ENCODE peak calls at places on chromosomes 13 and 19, in seven cellular contexts. One of them, this sample, is unnamed.

GRCh38 chr19:17553256-17553655 is 2.2 kb upstream of the COLGALT1 start:
- DNase-seq in astrocyte of the spinal cord: peak
- DNase-seq in tibial nerve: peak
- DNase-seq in left lung: peak
- DNase-seq in choroid plexus epithelial cell: peak
- DNase-seq in ACHN: no peak
- DNase-seq in germinal center: no peak
- DNase-seq in this sample: peak

GRCh38 chr13:32068255-32068654 is 36.7 kb downstream of the FRY start:
- DNase-seq in left lung: no peak
- DNase-seq in ACHN: no peak
- DNase-seq in germinal center: no peak
- DNase-seq in choroid plexus epithelial cell: no peak
- DNase-seq in astrocyte of the spinal cord: no peak
- DNase-seq in tibial nerve: no peak
- DNase-seq in this sample: no peak

GRCh38 chr19:46913198-46913851 is 52.5 kb downstream of the ARHGAP35 start:
- DNase-seq in tibial nerve: no peak
- DNase-seq in astrocyte of the spinal cord: no peak
- DNase-seq in choroid plexus epithelial cell: no peak
- DNase-seq in germinal center: no peak
- DNase-seq in ACHN: no peak
- DNase-seq in left lung: no peak
- DNase-seq in this sample: no peak

GRCh38 chr19:35901854-35902661 is at the start of gene HCST:
- DNase-seq in choroid plexus epithelial cell: no peak
- DNase-seq in ACHN: no peak
- DNase-seq in germinal center: peak
- DNase-seq in left lung: peak
- DNase-seq in astrocyte of the spinal cord: peak
- DNase-seq in tibial nerve: no peak
- DNase-seq in this sample: no peak

GRCh38 chr13:110236431-110236830 is 70.5 kb downstream of the COL4A1 start:
- DNase-seq in astrocyte of the spinal cord: no peak
- DNase-seq in ACHN: no peak
- DNase-seq in left lung: no peak
- DNase-seq in tibial nerve: no peak
- DNase-seq in choroid plexus epithelial cell: no peak
- DNase-seq in germinal center: no peak
- DNase-seq in this sample: no peak

GRCh38 chr13:50910483-50910805 is 853 bp downstream of the RNASEH2B start:
- DNase-seq in tibial nerve: peak
- DNase-seq in left lung: no peak
- DNase-seq in germinal center: peak
- DNase-seq in ACHN: peak
- DNase-seq in astrocyte of the spinal cord: peak
- DNase-seq in choroid plexus epithelial cell: peak
- DNase-seq in this sample: no peak

GRCh38 chr13:83197316-83197715 is 685.0 kb downstream of the SLITRK1 start:
- DNase-seq in astrocyte of the spinal cord: no peak
- DNase-seq in ACHN: no peak
- DNase-seq in choroid plexus epithelial cell: no peak
- DNase-seq in tibial nerve: no peak
- DNase-seq in germinal center: no peak
- DNase-seq in left lung: no peak
- DNase-seq in this sample: no peak

GRCh38 chr19:47215581-47215980 is 15.4 kb downstream of the BBC3 start:
- DNase-seq in tibial nerve: no peak
- DNase-seq in left lung: no peak
- DNase-seq in astrocyte of the spinal cord: no peak
- DNase-seq in ACHN: no peak
- DNase-seq in germinal center: no peak
- DNase-seq in choroid plexus epithelial cell: no peak
- DNase-seq in this sample: no peak

GRCh38 chr19:49407482-49408015 is 15.7 kb downstream of the PTH2 start:
- DNase-seq in germinal center: no peak
- DNase-seq in ACHN: no peak
- DNase-seq in astrocyte of the spinal cord: no peak
- DNase-seq in choroid plexus epithelial cell: no peak
- DNase-seq in tibial nerve: no peak
- DNase-seq in left lung: no peak
- DNase-seq in this sample: no peak

GRCh38 chr13:76454991-76455390 is 431.2 kb downstream of the KCTD12 start:
- DNase-seq in tibial nerve: no peak
- DNase-seq in choroid plexus epithelial cell: no peak
- DNase-seq in astrocyte of the spinal cord: no peak
- DNase-seq in ACHN: no peak
- DNase-seq in germinal center: no peak
- DNase-seq in left lung: no peak
- DNase-seq in this sample: no peak

GRCh38 chr13:93562676-93563075 is 336.1 kb downstream of the GPC6 start:
- DNase-seq in germinal center: no peak
- DNase-seq in ACHN: no peak
- DNase-seq in astrocyte of the spinal cord: no peak
- DNase-seq in tibial nerve: no peak
- DNase-seq in left lung: no peak
- DNase-seq in choroid plexus epithelial cell: no peak
- DNase-seq in this sample: no peak

GRCh38 chr19:51599084-51599483 is 28.0 kb downstream of the ZNF175 start:
- DNase-seq in left lung: no peak
- DNase-seq in germinal center: no peak
- DNase-seq in choroid plexus epithelial cell: no peak
- DNase-seq in astrocyte of the spinal cord: no peak
- DNase-seq in ACHN: no peak
- DNase-seq in tibial nerve: no peak
- DNase-seq in this sample: no peak

GRCh38 chr13:40652588-40652940 is 13.9 kb downstream of the FOXO1 start:
- DNase-seq in choroid plexus epithelial cell: no peak
- DNase-seq in ACHN: no peak
- DNase-seq in tibial nerve: no peak
- DNase-seq in left lung: no peak
- DNase-seq in astrocyte of the spinal cord: no peak
- DNase-seq in germinal center: peak
- DNase-seq in this sample: no peak

GRCh38 chr13:86409466-86410241 is 610.4 kb upstream of the SLITRK6 start:
- DNase-seq in germinal center: no peak
- DNase-seq in choroid plexus epithelial cell: no peak
- DNase-seq in ACHN: no peak
- DNase-seq in tibial nerve: no peak
- DNase-seq in astrocyte of the spinal cord: no peak
- DNase-seq in left lung: no peak
- DNase-seq in this sample: no peak

GRCh38 chr19:2633693-2634075 is 68.8 kb downstream of the GNG7 start:
- DNase-seq in astrocyte of the spinal cord: no peak
- DNase-seq in choroid plexus epithelial cell: no peak
- DNase-seq in germinal center: peak
- DNase-seq in tibial nerve: no peak
- DNase-seq in ACHN: no peak
- DNase-seq in left lung: no peak
- DNase-seq in this sample: no peak

GRCh38 chr19:54373781-54374266 is 9.1 kb upstream of the LAIR1 start:
- DNase-seq in ACHN: no peak
- DNase-seq in left lung: peak
- DNase-seq in astrocyte of the spinal cord: no peak
- DNase-seq in choroid plexus epithelial cell: no peak
- DNase-seq in tibial nerve: peak
- DNase-seq in germinal center: no peak
- DNase-seq in this sample: no peak

GRCh38 chr13:105956891-105957290 is 578.6 kb downstream of the EFNB2 start:
- DNase-seq in astrocyte of the spinal cord: no peak
- DNase-seq in choroid plexus epithelial cell: peak
- DNase-seq in tibial nerve: no peak
- DNase-seq in germinal center: no peak
- DNase-seq in left lung: no peak
- DNase-seq in ACHN: no peak
- DNase-seq in this sample: no peak

This sample was measured in fibroblast of the conjunctiva.